ENCODE peak calls at places on chromosome 10, in nine cellular contexts. One of them, this sample, is unnamed.
A peak's percentile ranks its signal among the peaks of the same experiment; 100 is the strongest.

GRCh38 chr10:70084189-70084588 is 31.5 kb downstream of the MACROH2A2 start:
- DNase-seq in BJ: no peak
- DNase-seq in SJSA1: no peak
- DNase-seq in cardiac fibroblast: peak; percentile 4
- DNase-seq in endodermal cell: no peak
- DNase-seq in T follicular helper cell: no peak
- DNase-seq in MM.1S: no peak
- DNase-seq in neural crest cell: no peak
- DNase-seq in psoas muscle: no peak
- DNase-seq in this sample: no peak

GRCh38 chr10:119283818-119284217 is 76.4 kb downstream of the GRK5 start:
- DNase-seq in BJ: no peak
- DNase-seq in SJSA1: no peak
- DNase-seq in cardiac fibroblast: no peak
- DNase-seq in endodermal cell: no peak
- DNase-seq in T follicular helper cell: no peak
- DNase-seq in MM.1S: peak; percentile 88
- DNase-seq in neural crest cell: no peak
- DNase-seq in psoas muscle: no peak
- DNase-seq in this sample: no peak

GRCh38 chr10:58267713-58268453 is at the start of gene IPMK:
- DNase-seq in BJ: peak; percentile 65
- DNase-seq in SJSA1: peak; percentile 93
- DNase-seq in cardiac fibroblast: peak; percentile 95
- DNase-seq in endodermal cell: peak; percentile 96
- DNase-seq in T follicular helper cell: peak; percentile 92
- DNase-seq in MM.1S: peak; percentile 95
- DNase-seq in neural crest cell: peak; percentile 83
- DNase-seq in psoas muscle: peak; percentile 98
- DNase-seq in this sample: peak; percentile 98

GRCh38 chr10:69434169-69434568 is 17.1 kb upstream of the TSPAN15 start:
- DNase-seq in BJ: no peak
- DNase-seq in SJSA1: no peak
- DNase-seq in cardiac fibroblast: peak; percentile 53
- DNase-seq in endodermal cell: no peak
- DNase-seq in T follicular helper cell: no peak
- DNase-seq in MM.1S: no peak
- DNase-seq in neural crest cell: no peak
- DNase-seq in psoas muscle: no peak
- DNase-seq in this sample: no peak

GRCh38 chr10:113052076-113052830 is 102.2 kb downstream of the TCF7L2 start:
- DNase-seq in BJ: no peak
- DNase-seq in SJSA1: peak; percentile 33
- DNase-seq in cardiac fibroblast: no peak
- DNase-seq in endodermal cell: no peak
- DNase-seq in T follicular helper cell: no peak
- DNase-seq in MM.1S: no peak
- DNase-seq in neural crest cell: no peak
- DNase-seq in psoas muscle: no peak
- DNase-seq in this sample: no peak

GRCh38 chr10:33412261-33413092 is 78.0 kb upstream of the NRP1 start:
- DNase-seq in BJ: peak; percentile 54
- DNase-seq in SJSA1: peak; percentile 35
- DNase-seq in cardiac fibroblast: peak; percentile 88
- DNase-seq in endodermal cell: no peak
- DNase-seq in T follicular helper cell: no peak
- DNase-seq in MM.1S: no peak
- DNase-seq in neural crest cell: no peak
- DNase-seq in psoas muscle: peak; percentile 56
- DNase-seq in this sample: no peak

GRCh38 chr10:80196270-80196949 is 8.9 kb downstream of the ANXA11 start:
- DNase-seq in BJ: no peak
- DNase-seq in SJSA1: no peak
- DNase-seq in cardiac fibroblast: no peak
- DNase-seq in endodermal cell: peak; percentile 54
- DNase-seq in T follicular helper cell: peak; percentile 37
- DNase-seq in MM.1S: peak; percentile 89
- DNase-seq in neural crest cell: no peak
- DNase-seq in psoas muscle: peak; percentile 91
- DNase-seq in this sample: peak; percentile 76

GRCh38 chr10:84540617-84541288 is 212.4 kb downstream of the CCSER2 start:
- DNase-seq in BJ: no peak
- DNase-seq in SJSA1: no peak
- DNase-seq in cardiac fibroblast: peak; percentile 62
- DNase-seq in endodermal cell: peak; percentile 95
- DNase-seq in T follicular helper cell: peak; percentile 39
- DNase-seq in MM.1S: peak; percentile 51
- DNase-seq in neural crest cell: peak; percentile 84
- DNase-seq in psoas muscle: peak; percentile 73
- DNase-seq in this sample: peak; percentile 82

GRCh38 chr10:11297136-11297535 is 279.5 kb downstream of the CELF2 start:
- DNase-seq in BJ: no peak
- DNase-seq in SJSA1: no peak
- DNase-seq in cardiac fibroblast: no peak
- DNase-seq in endodermal cell: no peak
- DNase-seq in T follicular helper cell: no peak
- DNase-seq in MM.1S: no peak
- DNase-seq in neural crest cell: no peak
- DNase-seq in psoas muscle: no peak
- DNase-seq in this sample: no peak

GRCh38 chr10:49118450-49118849 is 3.1 kb upstream of the VSTM4 start:
- DNase-seq in BJ: no peak
- DNase-seq in SJSA1: no peak
- DNase-seq in cardiac fibroblast: no peak
- DNase-seq in endodermal cell: peak; percentile 53
- DNase-seq in T follicular helper cell: no peak
- DNase-seq in MM.1S: no peak
- DNase-seq in neural crest cell: no peak
- DNase-seq in psoas muscle: no peak
- DNase-seq in this sample: no peak